ENCODE peak calls at places on chromosomes 13 and 19, in five cellular contexts. One of them, this sample, is unnamed.

GRCh38 chr19:53019684-53020083 is 6.0 kb downstream of the ERVV-1 start:
- DNase-seq in neural progenitor cell: peak; percentile 64
- DNase-seq in left lung: no peak
- DNase-seq in IMR-90: no peak
- DNase-seq in tibial artery: no peak
- DNase-seq in this sample: no peak

GRCh38 chr13:35139591-35139990 is 197.5 kb downstream of the NBEA start:
- DNase-seq in tibial artery: no peak
- DNase-seq in left lung: no peak
- DNase-seq in neural progenitor cell: no peak
- DNase-seq in IMR-90: peak; percentile 31
- DNase-seq in this sample: no peak

GRCh38 chr19:3554254-3555083 is 2.9 kb downstream of the MFSD12 start:
- DNase-seq in tibial artery: no peak
- DNase-seq in left lung: no peak
- DNase-seq in IMR-90: no peak
- DNase-seq in neural progenitor cell: no peak
- DNase-seq in this sample: no peak

GRCh38 chr19:35559281-35559659 is 4.2 kb downstream of the ATP4A start:
- DNase-seq in IMR-90: no peak
- DNase-seq in left lung: no peak
- DNase-seq in tibial artery: no peak
- DNase-seq in neural progenitor cell: peak; percentile 31
- DNase-seq in this sample: no peak

GRCh38 chr19:2087621-2088100 is 8.5 kb downstream of the MOB3A start:
- DNase-seq in left lung: no peak
- DNase-seq in IMR-90: no peak
- DNase-seq in tibial artery: peak; percentile 46
- DNase-seq in neural progenitor cell: no peak
- DNase-seq in this sample: no peak

GRCh38 chr19:29783627-29784190 is 28.1 kb upstream of the CCNE1 start:
- DNase-seq in left lung: peak; percentile 42
- DNase-seq in IMR-90: no peak
- DNase-seq in tibial artery: no peak
- DNase-seq in neural progenitor cell: no peak
- DNase-seq in this sample: no peak

GRCh38 chr19:29596885-29597525 is 9.1 kb upstream of the POP4 start:
- DNase-seq in tibial artery: no peak
- DNase-seq in left lung: no peak
- DNase-seq in IMR-90: peak; percentile 40
- DNase-seq in neural progenitor cell: peak; percentile 59
- DNase-seq in this sample: no peak

GRCh38 chr19:18741566-18742121 is 49.5 kb downstream of the COMP start:
- DNase-seq in neural progenitor cell: no peak
- DNase-seq in tibial artery: no peak
- DNase-seq in IMR-90: no peak
- DNase-seq in left lung: no peak
- DNase-seq in this sample: no peak

GRCh38 chr19:7600721-7601120 is 5.1 kb downstream of the CAMSAP3 start:
- DNase-seq in IMR-90: no peak
- DNase-seq in tibial artery: no peak
- DNase-seq in neural progenitor cell: no peak
- DNase-seq in left lung: no peak
- DNase-seq in this sample: no peak

GRCh38 chr19:41309225-41310030 is 544 bp upstream of the CCDC97 start:
- DNase-seq in IMR-90: no peak
- DNase-seq in tibial artery: peak; percentile 33
- DNase-seq in neural progenitor cell: no peak
- DNase-seq in left lung: no peak
- DNase-seq in this sample: no peak

GRCh38 chr19:42091300-42092266 is 15.6 kb downstream of the ZNF574 start:
- DNase-seq in left lung: peak; percentile 76
- DNase-seq in neural progenitor cell: no peak
- DNase-seq in IMR-90: peak; percentile 64
- DNase-seq in tibial artery: no peak
- DNase-seq in this sample: no peak

GRCh38 chr13:44396295-44396962 is 22.8 kb downstream of the SERP2 start:
- DNase-seq in IMR-90: no peak
- DNase-seq in tibial artery: no peak
- DNase-seq in left lung: no peak
- DNase-seq in neural progenitor cell: no peak
- DNase-seq in this sample: no peak

GRCh38 chr13:101757446-101758039 is 305.1 kb downstream of the ITGBL1 start:
- DNase-seq in left lung: no peak
- DNase-seq in neural progenitor cell: peak; percentile 9
- DNase-seq in IMR-90: peak; percentile 50
- DNase-seq in tibial artery: no peak
- DNase-seq in this sample: no peak

GRCh38 chr19:57903298-57904174 is 12.9 kb downstream of the ZNF417 start:
- DNase-seq in IMR-90: peak; percentile 53
- DNase-seq in tibial artery: no peak
- DNase-seq in neural progenitor cell: peak; percentile 33
- DNase-seq in left lung: no peak
- DNase-seq in this sample: peak; percentile 80

GRCh38 chr19:21698215-21698614 is 69.2 kb downstream of the ZNF100 start:
- DNase-seq in left lung: no peak
- DNase-seq in IMR-90: peak; percentile 1
- DNase-seq in tibial artery: no peak
- DNase-seq in neural progenitor cell: peak; percentile 17
- DNase-seq in this sample: no peak

GRCh38 chr13:47798194-47798593 is 202.9 kb downstream of the SUCLA2 start:
- DNase-seq in left lung: no peak
- DNase-seq in tibial artery: no peak
- DNase-seq in neural progenitor cell: no peak
- DNase-seq in IMR-90: no peak
- DNase-seq in this sample: no peak

GRCh38 chr19:1250374-1251232 is 2.2 kb downstream of the MIDN start:
- DNase-seq in tibial artery: no peak
- DNase-seq in left lung: no peak
- DNase-seq in IMR-90: peak; percentile 60
- DNase-seq in neural progenitor cell: peak; percentile 96
- DNase-seq in this sample: peak; percentile 60

GRCh38 chr13:53238241-53238640 is 209.6 kb downstream of the OLFM4 start:
- DNase-seq in left lung: no peak
- DNase-seq in tibial artery: no peak
- DNase-seq in neural progenitor cell: peak; percentile 54
- DNase-seq in IMR-90: no peak
- DNase-seq in this sample: no peak

GRCh38 chr13:97385146-97385545 is 48.8 kb upstream of the RAP2A start:
- DNase-seq in left lung: no peak
- DNase-seq in IMR-90: peak; percentile 17
- DNase-seq in tibial artery: no peak
- DNase-seq in neural progenitor cell: no peak
- DNase-seq in this sample: no peak

GRCh38 chr19:55373993-55374757 is 2.5 kb upstream of the TMEM190 start:
- DNase-seq in neural progenitor cell: peak; percentile 60
- DNase-seq in IMR-90: peak; percentile 74
- DNase-seq in tibial artery: no peak
- DNase-seq in left lung: no peak
- DNase-seq in this sample: peak; percentile 17

GRCh38 chr13:104796581-104796980 is 1730.4 kb upstream of the SLC10A2 start:
- DNase-seq in left lung: no peak
- DNase-seq in IMR-90: no peak
- DNase-seq in neural progenitor cell: no peak
- DNase-seq in tibial artery: no peak
- DNase-seq in this sample: no peak

GRCh38 chr19:33500991-33501390 is 20.6 kb downstream of the PEPD start:
- DNase-seq in left lung: peak; percentile 58
- DNase-seq in tibial artery: no peak
- DNase-seq in IMR-90: no peak
- DNase-seq in neural progenitor cell: no peak
- DNase-seq in this sample: no peak

GRCh38 chr19:19900124-19900523 is 622 bp upstream of the ZNF93 start:
- DNase-seq in left lung: no peak
- DNase-seq in tibial artery: no peak
- DNase-seq in IMR-90: peak; percentile 75
- DNase-seq in neural progenitor cell: no peak
- DNase-seq in this sample: no peak

GRCh38 chr19:29093553-29093908 is 119.4 kb downstream of the UQCRFS1 start:
- DNase-seq in left lung: no peak
- DNase-seq in neural progenitor cell: no peak
- DNase-seq in tibial artery: no peak
- DNase-seq in IMR-90: no peak
- DNase-seq in this sample: no peak

GRCh38 chr13:42066542-42066941 is 18.1 kb downstream of the DGKH start:
- DNase-seq in tibial artery: no peak
- DNase-seq in neural progenitor cell: no peak
- DNase-seq in left lung: no peak
- DNase-seq in IMR-90: peak; percentile 97
- DNase-seq in this sample: no peak

GRCh38 chr13:28492527-28493367 is 2.2 kb downstream of the FLT1 start:
- DNase-seq in neural progenitor cell: peak; percentile 46
- DNase-seq in tibial artery: no peak
- DNase-seq in left lung: no peak
- DNase-seq in IMR-90: no peak
- DNase-seq in this sample: no peak

DNA sequence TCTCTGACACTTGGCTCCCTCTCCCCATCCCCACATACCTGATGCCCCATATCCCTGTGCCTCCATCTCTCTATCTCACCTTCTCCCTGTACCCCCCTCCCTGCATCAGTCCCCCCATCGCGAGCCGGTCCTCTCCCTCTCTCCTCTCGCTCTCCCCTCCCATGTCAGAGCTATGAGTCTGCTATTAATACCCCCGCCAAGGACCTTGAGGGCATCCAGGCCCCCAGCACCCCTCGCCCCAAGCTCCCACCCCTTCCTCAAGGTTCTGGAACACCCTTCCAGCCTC is 1.6 kb downstream of the GRIN2D start:
- DNase-seq in neural progenitor cell: no peak
- DNase-seq in IMR-90: no peak
- DNase-seq in tibial artery: no peak
- DNase-seq in left lung: no peak
- DNase-seq in this sample: no peak
- H3K36me3 ChIP-seq in neural progenitor cell: no peaks in the 10 kb centered on the region
- H3K36me3 ChIP-seq in IMR-90: no peaks in the 10 kb centered on the region
- H3K36me3 ChIP-seq in tibial artery: no peaks in the 10 kb centered on the region
- H3K36me3 ChIP-seq in left lung: no peaks in the 10 kb centered on the region
- H3K36me3 ChIP-seq in this sample: no peaks in the 10 kb centered on the region

GRCh38 chr19:5618591-5618990 is 4.0 kb downstream of the SAFB2 start:
- DNase-seq in left lung: no peak
- DNase-seq in tibial artery: no peak
- DNase-seq in IMR-90: no peak
- DNase-seq in neural progenitor cell: no peak
- DNase-seq in this sample: no peak

GRCh38 chr19:5613466-5613865 is 9.1 kb downstream of the SAFB2 start:
- DNase-seq in neural progenitor cell: no peak
- DNase-seq in left lung: no peak
- DNase-seq in tibial artery: no peak
- DNase-seq in IMR-90: no peak
- DNase-seq in this sample: no peak

GRCh38 chr19:5612891-5613290 is 9.7 kb downstream of the SAFB2 start:
- DNase-seq in IMR-90: no peak
- DNase-seq in left lung: no peak
- DNase-seq in tibial artery: no peak
- DNase-seq in neural progenitor cell: no peak
- DNase-seq in this sample: no peak

GRCh38 chr19:5615756-5616327 is 6.7 kb downstream of the SAFB2 start:
- DNase-seq in left lung: no peak
- DNase-seq in neural progenitor cell: no peak
- DNase-seq in IMR-90: peak; percentile 59
- DNase-seq in tibial artery: no peak
- DNase-seq in this sample: no peak

GRCh38 chr19:5617080-5617479 is 5.5 kb downstream of the SAFB2 start:
- DNase-seq in tibial artery: no peak
- DNase-seq in left lung: no peak
- DNase-seq in IMR-90: no peak
- DNase-seq in neural progenitor cell: no peak
- DNase-seq in this sample: no peak
- H3K36me3 ChIP-seq in tibial artery: peaks cover 71% of the 10 kb centered on the region
- H3K36me3 ChIP-seq in left lung: peaks cover 12% of the 10 kb centered on the region
- H3K36me3 ChIP-seq in IMR-90: peaks cover 54% of the 10 kb centered on the region
- H3K36me3 ChIP-seq in neural progenitor cell: peaks cover 12% of the 10 kb centered on the region
- H3K36me3 ChIP-seq in this sample: peaks cover 61% of the 10 kb centered on the region

GRCh38 chr13:112859817-112860190 is 109.2 kb upstream of the MCF2L start:
- DNase-seq in left lung: no peak
- DNase-seq in neural progenitor cell: no peak
- DNase-seq in IMR-90: peak; percentile 82
- DNase-seq in tibial artery: no peak
- DNase-seq in this sample: no peak

GRCh38 chr13:112855859-112856258 is 113.2 kb upstream of the MCF2L start:
- DNase-seq in left lung: peak; percentile 34
- DNase-seq in tibial artery: no peak
- DNase-seq in IMR-90: no peak
- DNase-seq in neural progenitor cell: no peak
- DNase-seq in this sample: no peak

GRCh38 chr13:112854321-112854720 is 114.7 kb upstream of the MCF2L start:
- DNase-seq in neural progenitor cell: no peak
- DNase-seq in tibial artery: no peak
- DNase-seq in left lung: peak; percentile 47
- DNase-seq in IMR-90: no peak
- DNase-seq in this sample: no peak

GRCh38 chr13:112859128-112859816 is 109.7 kb upstream of the MCF2L start:
- DNase-seq in IMR-90: no peak
- DNase-seq in neural progenitor cell: no peak
- DNase-seq in left lung: peak; percentile 60
- DNase-seq in tibial artery: no peak
- DNase-seq in this sample: no peak

DNA sequence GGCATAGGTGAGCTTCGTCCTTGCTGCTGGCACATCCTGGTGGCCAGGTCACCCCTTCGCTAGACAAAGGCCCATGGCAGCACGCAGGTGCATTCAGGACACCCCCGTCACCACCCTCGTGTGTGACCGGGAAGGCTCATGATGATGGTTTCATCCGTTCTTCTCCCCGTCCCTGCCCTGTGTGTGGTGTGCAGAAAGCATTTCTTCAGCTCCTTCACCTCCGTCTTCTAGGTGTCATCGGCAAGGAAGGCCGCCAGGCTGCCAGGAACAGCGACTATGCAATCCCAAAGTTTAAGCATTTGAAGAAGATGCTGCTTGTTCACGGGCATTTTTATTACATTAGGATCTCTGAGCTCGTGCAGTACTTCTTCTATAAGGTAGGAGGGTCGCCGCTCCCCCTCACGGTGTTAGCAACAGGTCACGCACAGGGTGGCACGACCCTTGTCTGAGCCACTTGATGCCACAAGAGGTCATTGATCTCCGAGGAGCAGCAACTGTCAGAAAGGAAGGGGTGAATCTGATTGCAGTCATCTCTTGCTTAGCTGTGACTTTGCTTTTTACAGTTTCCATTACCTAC is 111.0 kb upstream of the MCF2L start:
- DNase-seq in tibial artery: no peak
- DNase-seq in IMR-90: no peak
- DNase-seq in left lung: peak; percentile 47
- DNase-seq in neural progenitor cell: no peak
- DNase-seq in this sample: no peak
- H3K36me3 ChIP-seq in tibial artery: peaks cover 63% of the 10 kb centered on the region
- H3K36me3 ChIP-seq in IMR-90: peaks cover 43% of the 10 kb centered on the region
- H3K36me3 ChIP-seq in left lung: peaks cover 5% of the 10 kb centered on the region
- H3K36me3 ChIP-seq in neural progenitor cell: no peaks in the 10 kb centered on the region
- H3K36me3 ChIP-seq in this sample: peaks cover 46% of the 10 kb centered on the region

DNA sequence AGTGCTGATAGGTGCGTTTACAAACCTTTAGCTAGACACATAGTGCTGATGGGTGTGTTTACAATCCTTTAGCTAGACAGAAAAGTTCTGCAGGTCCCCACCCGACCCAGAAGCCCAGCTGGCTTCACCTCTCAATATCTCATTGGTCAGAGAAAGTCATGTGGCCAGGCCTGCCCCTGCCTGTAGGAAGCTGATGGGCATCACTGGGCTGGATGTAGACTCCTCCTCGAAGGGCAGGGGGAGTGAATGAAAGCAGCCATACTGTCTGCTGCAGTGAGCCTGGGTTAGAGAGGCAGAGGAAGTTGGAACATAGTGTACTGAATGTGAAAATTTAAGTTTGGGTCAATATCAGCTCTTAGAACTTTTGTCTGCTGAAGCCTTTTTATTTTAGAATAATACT is 83.9 kb downstream of the ARHGEF7 start:
- DNase-seq in tibial artery: no peak
- DNase-seq in neural progenitor cell: no peak
- DNase-seq in left lung: no peak
- DNase-seq in IMR-90: no peak
- DNase-seq in this sample: no peak
- H3K36me3 ChIP-seq in tibial artery: peaks cover 6% of the 10 kb centered on the region
- H3K36me3 ChIP-seq in neural progenitor cell: no peaks in the 10 kb centered on the region
- H3K36me3 ChIP-seq in left lung: no peaks in the 10 kb centered on the region
- H3K36me3 ChIP-seq in IMR-90: peaks cover 3% of the 10 kb centered on the region
- H3K36me3 ChIP-seq in this sample: no peaks in the 10 kb centered on the region

This sample was measured in right lobe of liver.